ENCODE peak calls at places on chromosomes 6 and 20, in seven cellular contexts. P is GM03348; X is central memory CD4-positive, alpha-beta T cell; E is nephron progenitor cell; S is breast epithelium; T is GM23338; I is HFF-Myc. U is an unnamed sample.

GRCh38 chr20:2508631-2509467 is at the start of gene ZNF343:
- DNase-seq in P (peak; percentile 91), X (peak; percentile 79), E (peak; percentile 73), S (peak; percentile 73), T (peak; percentile 88), I (peak; percentile 61), U (peak; percentile 84)

GRCh38 chr6:150079604-150080003 is 10.7 kb upstream of the ULBP3 start:
- DNase-seq in P (no peak), X (peak; percentile 46), E (no peak), S (no peak), T (peak; percentile 70), I (no peak), U (peak; percentile 67)

GRCh38 chr6:133741375-133741861 is 147.5 kb upstream of the TCF21 start:
- DNase-seq in P (peak; percentile 11), X (no peak), E (peak; percentile 21), S (no peak), T (peak; percentile 8), I (no peak), U (no peak)

GRCh38 chr20:2114560-2114959 is 12.9 kb downstream of the STK35 start:
- DNase-seq in P (no peak), X (no peak), E (no peak), S (no peak), T (no peak), I (no peak), U (no peak)

GRCh38 chr20:2797136-2797983 is 3.1 kb downstream of the CPXM1 start:
- DNase-seq in P (no peak), X (no peak), E (no peak), S (no peak), T (no peak), I (no peak), U (no peak)

GRCh38 chr20:58073945-58074920 is 154.2 kb downstream of the ANKRD60 start:
- DNase-seq in P (peak; percentile 80), X (no peak), E (no peak), S (no peak), T (no peak), I (no peak), U (no peak)

GRCh38 chr6:155241966-155242365 is 21.8 kb upstream of the CLDN20 start:
- DNase-seq in P (no peak), X (no peak), E (no peak), S (no peak), T (no peak), I (no peak), U (no peak)

GRCh38 chr20:64037498-64038213 is 1.7 kb downstream of the C20orf204 start:
- DNase-seq in P (no peak), X (no peak), E (no peak), S (no peak), T (peak; percentile 48), I (no peak), U (no peak)

GRCh38 chr6:132483779-132484679 is 28.9 kb downstream of the STX7 start:
- DNase-seq in P (peak; percentile 61), X (peak; percentile 57), E (peak; percentile 50), S (no peak), T (peak; percentile 78), I (peak; percentile 50), U (peak; percentile 61)